ENCODE peak calls at places on chromosomes 12 and 14, in four cellular contexts. Z is GM12878, I is H1, U is HepG2. W is an unnamed sample.

GRCh38 chr12:32541754-32542374 is 137.2 kb upstream of the DNM1L start:
- DNase-seq in Z (no peak), U (peak; percentile 29), I (no peak), W (no peak)

GRCh38 chr14:106422066-106422465 is 895.7 kb downstream of the TMEM121 start:
- DNase-seq in U (no peak), Z (no peak), I (no peak), W (no peak)

GRCh38 chr12:52041695-52042123 is 9.5 kb upstream of the NR4A1 start:
- DNase-seq in I (no peak), U (no peak), Z (no peak), W (no peak)

GRCh38 chr14:97977711-97978261 is 1180.6 kb downstream of the VRK1 start:
- DNase-seq in U (no peak), I (peak; percentile 43), Z (no peak), W (no peak)

GRCh38 chr12:94873368-94874085 is 130.0 kb downstream of the NDUFA12 start:
- DNase-seq in I (peak; percentile 75), U (no peak), Z (no peak), W (no peak)

GRCh38 chr12:65685514-65685913 is 138.8 kb upstream of the HMGA2 start:
- DNase-seq in U (peak; percentile 24), I (no peak), Z (no peak), W (peak; percentile 13)

GRCh38 chr12:4579305-4580097 is 17.5 kb downstream of the DYRK4 start:
- DNase-seq in U (peak; percentile 17), Z (no peak), I (no peak), W (peak; percentile 51)

GRCh38 chr14:90336985-90337384 is 5.2 kb upstream of the NRDE2 start:
- DNase-seq in Z (no peak), I (no peak), U (no peak), W (no peak)

GRCh38 chr12:122975790-122976647 is 975 bp downstream of the OGFOD2 start:
- DNase-seq in I (no peak), Z (no peak), U (no peak), W (no peak)

GRCh38 chr12:110841007-110841406 is 5.8 kb upstream of the CCDC63 start:
- DNase-seq in I (no peak), Z (no peak), U (no peak), W (no peak)

GRCh38 chr12:39846971-39847661 is 227.5 kb upstream of the ABCD2 start:
- DNase-seq in U (peak; percentile 4), Z (no peak), I (no peak), W (no peak)

GRCh38 chr14:104650057-104650980 is 39.1 kb upstream of the INF2 start:
- DNase-seq in U (peak; percentile 37), I (peak; percentile 99), Z (no peak), W (peak; percentile 56)

GRCh38 chr14:102933618-102934231 is 11.3 kb downstream of the AMN start:
- DNase-seq in Z (no peak), I (no peak), U (peak; percentile 21), W (no peak)

GRCh38 chr12:20627001-20627588 is 68.0 kb upstream of the SLCO1C1 start:
- DNase-seq in I (no peak), U (no peak), Z (no peak), W (no peak)

GRCh38 chr12:27387473-27387872 is 54.8 kb downstream of the BMAL2 start:
- DNase-seq in U (no peak), Z (no peak), I (no peak), W (no peak)

GRCh38 chr12:51593539-51593938 is 2.5 kb downstream of the SCN8A start:
- DNase-seq in Z (no peak), I (no peak), U (peak; percentile 20), W (peak; percentile 13)

GRCh38 chr12:51009038-51009437 is 17.1 kb downstream of the SLC11A2 start:
- DNase-seq in U (no peak), Z (no peak), I (no peak), W (no peak)

GRCh38 chr14:63891148-63891964 is 38.6 kb downstream of the SYNE2 start:
- DNase-seq in I (no peak), U (no peak), Z (no peak), W (peak; percentile 66)

DNA sequence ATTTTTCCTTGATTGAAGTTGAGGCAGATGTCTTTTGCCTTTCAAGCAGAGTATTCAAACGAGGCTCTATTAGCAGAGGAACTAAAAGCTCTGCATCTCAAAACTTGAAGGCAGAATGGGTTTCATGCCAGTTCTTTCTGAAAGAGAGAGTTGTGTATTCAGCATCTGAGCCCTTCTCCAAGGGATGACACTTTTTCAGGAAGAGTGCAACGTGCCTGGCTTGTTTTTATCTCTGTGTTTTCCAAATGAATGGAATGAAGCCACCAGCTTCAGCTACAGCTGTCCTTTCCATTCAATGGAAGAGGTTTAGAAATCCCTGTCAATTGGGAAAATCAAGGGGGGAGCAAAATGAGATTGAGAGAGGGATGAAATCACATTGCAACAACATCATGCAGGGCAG is 14.6 kb downstream of the BEST3 start:
- DNase-seq in Z (no peak), I (no peak), U (no peak), W (no peak)
- H3K4me1 ChIP-seq in Z (no peaks in the 10 kb centered on the region), I (peaks cover 2% of the 10 kb centered on the region), U (peaks cover 11% of the 10 kb centered on the region), W (no peaks in the 10 kb centered on the region)

DNA sequence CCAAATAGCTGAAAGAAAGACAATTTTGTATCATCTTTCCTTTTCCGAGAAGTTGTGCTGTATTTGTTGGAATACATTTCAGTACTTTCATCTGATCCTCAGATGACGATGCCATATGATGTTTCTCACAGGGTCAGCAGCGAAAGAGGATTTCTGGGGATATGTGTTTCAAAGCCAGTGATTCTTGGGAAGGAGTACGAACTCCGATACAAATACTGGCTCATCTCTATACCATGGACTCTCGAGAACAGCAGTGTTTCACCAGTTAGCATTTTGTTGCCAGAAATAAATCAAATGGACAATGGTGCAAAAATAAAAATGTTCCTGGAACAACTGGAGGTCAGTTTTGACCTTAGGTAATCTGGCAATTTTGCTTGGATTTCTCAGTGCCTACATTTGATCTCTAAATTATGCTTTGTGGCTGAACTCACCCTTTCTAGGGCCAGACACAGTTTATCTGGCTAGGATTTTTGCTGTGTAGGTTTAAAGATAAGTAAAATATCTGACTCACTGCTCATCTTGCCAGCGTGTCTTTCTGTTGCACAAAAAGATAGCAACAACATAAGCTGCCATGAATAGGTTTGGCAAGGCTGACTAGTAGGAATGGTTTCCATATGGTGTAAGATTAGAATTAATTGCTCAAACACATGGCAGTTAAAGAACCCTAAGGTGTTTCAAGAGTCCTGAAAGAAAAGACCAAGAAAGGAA is 11.0 kb upstream of the MGP start:
- DNase-seq in U (no peak), I (no peak), Z (no peak), W (no peak)
- TF ChIP-seq ZNF274 in U (no peak), I (no peak), Z (no peak), W (no peak)

GRCh38 chr14:96578619-96579018 is 76.4 kb downstream of the PAPOLA start:
- DNase-seq in Z (no peak), I (no peak), U (no peak), W (no peak)
- TF ChIP-seq SUZ12 in Z (no peak), I (no peak), U (no peak), W (no peak)

GRCh38 chr14:52253503-52253902 is 14.0 kb upstream of the PTGDR start:
- DNase-seq in Z (no peak), I (no peak), U (no peak), W (peak; percentile 60)
- H3K4me1 ChIP-seq in Z (no peaks in the 10 kb centered on the region), I (peaks cover 8% of the 10 kb centered on the region), U (no peaks in the 10 kb centered on the region), W (no peaks in the 10 kb centered on the region)

DNA sequence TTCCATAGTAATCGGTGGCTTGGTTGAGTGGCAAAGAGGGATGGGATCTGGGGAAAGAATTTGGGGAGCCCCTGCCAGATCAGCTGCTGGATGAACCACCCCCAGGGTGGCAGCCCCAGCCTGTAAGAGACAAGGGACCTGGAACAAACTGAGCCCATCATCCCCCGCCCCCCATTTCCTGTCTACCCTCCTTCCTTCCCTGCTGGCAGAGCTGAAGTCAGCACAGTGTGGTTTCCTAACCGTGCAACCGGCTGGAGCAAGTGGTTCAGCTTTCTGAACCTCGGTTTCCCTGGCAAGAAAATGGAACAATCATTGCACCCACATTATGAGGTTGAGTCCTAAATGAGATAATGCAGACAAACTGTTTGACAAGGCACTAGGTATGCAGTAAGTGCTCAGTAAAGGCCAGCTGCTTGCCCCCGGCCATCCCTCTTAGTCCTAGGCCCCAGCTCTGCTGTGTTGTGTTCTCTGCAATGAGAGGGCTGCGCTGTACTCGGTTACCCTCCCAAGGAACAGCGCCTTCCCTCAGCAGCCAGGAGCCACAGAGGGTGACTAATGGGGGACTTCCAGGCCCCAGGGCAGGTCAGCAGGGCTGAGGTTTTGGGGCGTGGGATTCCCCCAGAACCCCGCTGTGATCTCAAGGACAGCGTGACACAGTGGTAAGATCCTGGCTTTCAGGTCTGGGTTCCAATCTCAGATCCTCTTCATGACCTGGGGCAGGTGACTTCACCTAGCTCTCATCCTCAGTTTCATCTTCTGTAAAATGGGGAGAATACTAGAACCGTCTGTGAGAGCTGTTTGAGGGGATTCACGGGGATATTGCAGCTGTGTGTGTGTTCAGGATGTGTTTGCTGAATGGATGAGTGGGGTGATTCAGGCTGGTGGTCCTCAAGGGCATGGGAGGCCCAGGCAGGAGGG is 16.5 kb downstream of the SELPLG start:
- DNase-seq in U (no peak), Z (peak; percentile 93), I (no peak), W (no peak)
- TF ChIP-seq ZNF274 in U (no peak), Z (no peak), I (no peak), W (no peak)

GRCh38 chr12:91181053-91181452 is 1.6 kb downstream of the DCN start:
- DNase-seq in I (no peak), U (no peak), Z (no peak), W (no peak)
- TF ChIP-seq SUZ12 in I (no peak), U (no peak), Z (no peak), W (no peak)

GRCh38 chr12:3214508-3215365 is 137.6 kb downstream of the TSPAN9 start:
- DNase-seq in Z (no peak), I (no peak), U (no peak), W (peak; percentile 91)

GRCh38 chr12:3215410-3215975 is 138.3 kb downstream of the TSPAN9 start:
- DNase-seq in Z (no peak), U (no peak), I (no peak), W (no peak)

GRCh38 chr12:3216726-3217682 is 139.8 kb downstream of the TSPAN9 start:
- DNase-seq in U (no peak), I (no peak), Z (no peak), W (no peak)

GRCh38 chr12:3217683-3218079 is 140.5 kb downstream of the TSPAN9 start:
- DNase-seq in I (no peak), U (no peak), Z (no peak), W (no peak)

GRCh38 chr12:3216097-3216496 is 138.9 kb downstream of the TSPAN9 start:
- DNase-seq in Z (no peak), U (no peak), I (no peak), W (no peak)
- H3K4me1 ChIP-seq in Z (peaks cover 12% of the 10 kb centered on the region), U (no peaks in the 10 kb centered on the region), I (peaks cover 15% of the 10 kb centered on the region), W (peaks cover 39% of the 10 kb centered on the region)

DNA sequence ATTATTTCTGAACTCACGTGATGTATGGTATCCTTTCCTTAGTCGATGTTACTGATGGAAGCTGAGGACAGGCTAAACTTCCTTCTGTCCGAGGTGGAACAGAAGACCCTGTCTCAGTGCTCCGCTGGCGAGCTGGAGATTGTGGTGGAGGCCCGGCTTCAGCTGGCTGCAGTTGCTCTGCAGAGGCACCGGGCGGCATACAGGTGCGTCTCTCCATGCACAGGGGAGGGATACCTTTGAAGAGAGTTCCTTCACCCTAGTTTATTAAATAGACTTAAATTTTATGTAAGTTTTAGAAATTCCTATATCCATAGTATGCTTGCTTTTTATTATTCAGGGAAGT is 186.7 kb upstream of the NEDD1 start:
- DNase-seq in I (no peak), U (no peak), Z (no peak), W (no peak)
- TF ChIP-seq ZNF274 in I (no peak), U (no peak), Z (no peak), W (no peak)

W was measured in NT2/D1.